ENCODE peak calls at places on chromosome 2, in four cellular contexts. One of them, this sample, is unnamed. For H3K36me3 and H3K4me1, the result is how much of the 10 kb centered on the place peaks cover.

GRCh38 chr2:28956890-28957289 is 24.2 kb upstream of the TOGARAM2 start:
- DNase-seq in psoas muscle: no peak
- DNase-seq in aorta: no peak
- DNase-seq in sigmoid colon: no peak
- DNase-seq in this sample: no peak

GRCh38 chr2:226030369-226031077 is 631.0 kb downstream of the NYAP2 start:
- DNase-seq in psoas muscle: no peak
- DNase-seq in aorta: no peak
- DNase-seq in sigmoid colon: no peak
- DNase-seq in this sample: no peak

GRCh38 chr2:2699117-2699497 is 368.0 kb upstream of the MYT1L start:
- DNase-seq in psoas muscle: no peak
- DNase-seq in aorta: no peak
- DNase-seq in sigmoid colon: no peak
- DNase-seq in this sample: no peak

GRCh38 chr2:84646514-84646913 is 130.2 kb downstream of the DNAH6 start:
- DNase-seq in psoas muscle: no peak
- DNase-seq in aorta: no peak
- DNase-seq in sigmoid colon: no peak
- DNase-seq in this sample: no peak

GRCh38 chr2:18085593-18085992 is 207.1 kb downstream of the KCNS3 start:
- DNase-seq in psoas muscle: no peak
- DNase-seq in aorta: no peak
- DNase-seq in sigmoid colon: no peak
- DNase-seq in this sample: no peak

GRCh38 chr2:181165199-181165868 is 184.9 kb downstream of the UBE2E3 start:
- DNase-seq in psoas muscle: no peak
- DNase-seq in aorta: no peak
- DNase-seq in sigmoid colon: no peak
- DNase-seq in this sample: no peak

GRCh38 chr2:101781326-101781725 is 83.8 kb downstream of the MAP4K4 start:
- DNase-seq in psoas muscle: no peak
- DNase-seq in aorta: no peak
- DNase-seq in sigmoid colon: no peak
- DNase-seq in this sample: no peak

GRCh38 chr2:162041465-162041864 is 32.5 kb downstream of the DPP4 start:
- DNase-seq in psoas muscle: no peak
- DNase-seq in aorta: no peak
- DNase-seq in sigmoid colon: no peak
- DNase-seq in this sample: no peak

GRCh38 chr2:177020524-177021119 is 192.0 kb upstream of the HNRNPA3 start:
- DNase-seq in psoas muscle: no peak
- DNase-seq in aorta: no peak
- DNase-seq in sigmoid colon: no peak
- DNase-seq in this sample: no peak

GRCh38 chr2:6139142-6139541 is 447.0 kb downstream of the SOX11 start:
- DNase-seq in psoas muscle: no peak
- DNase-seq in aorta: no peak
- DNase-seq in sigmoid colon: no peak
- DNase-seq in this sample: no peak

GRCh38 chr2:183607995-183608394 is 483.8 kb downstream of the NUP35 start:
- DNase-seq in psoas muscle: no peak
- DNase-seq in aorta: no peak
- DNase-seq in sigmoid colon: no peak
- DNase-seq in this sample: no peak

GRCh38 chr2:130345611-130346010 is 2.9 kb downstream of the IMP4 start:
- DNase-seq in psoas muscle: no peak
- DNase-seq in aorta: peak
- DNase-seq in sigmoid colon: no peak
- DNase-seq in this sample: no peak

GRCh38 chr2:126890136-126890961 is 8.3 kb upstream of the TEX51 start:
- DNase-seq in psoas muscle: no peak
- DNase-seq in aorta: peak
- DNase-seq in sigmoid colon: no peak
- DNase-seq in this sample: no peak

GRCh38 chr2:20291846-20292408 is 58.7 kb downstream of the PUM2 start:
- DNase-seq in psoas muscle: no peak
- DNase-seq in aorta: no peak
- DNase-seq in sigmoid colon: no peak
- DNase-seq in this sample: no peak

GRCh38 chr2:185006481-185006880 is 408.2 kb downstream of the ZNF804A start:
- DNase-seq in psoas muscle: no peak
- DNase-seq in aorta: no peak
- DNase-seq in sigmoid colon: no peak
- DNase-seq in this sample: no peak

DNA sequence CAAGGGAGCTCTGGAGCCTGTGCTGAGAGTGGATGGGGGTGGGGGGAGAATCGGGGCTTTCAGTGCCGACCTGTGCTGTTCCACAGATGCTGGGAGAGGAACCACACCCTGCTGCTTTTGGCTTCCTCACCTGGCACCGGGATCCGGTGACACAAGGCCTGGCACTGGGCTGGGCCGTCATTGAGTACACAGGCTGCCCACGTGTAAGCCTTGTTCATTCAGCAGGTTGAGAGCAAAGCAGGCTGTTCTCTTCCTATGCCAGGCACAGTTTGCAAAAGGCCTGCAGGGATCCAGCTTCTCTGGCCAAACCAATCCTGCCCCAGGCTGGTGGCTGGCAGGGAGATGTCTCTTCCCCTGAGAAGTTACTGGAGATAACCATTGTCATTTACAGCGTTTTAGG is 17.1 kb downstream of the TRIB2 start:
- DNase-seq in psoas muscle: peak
- DNase-seq in aorta: no peak
- DNase-seq in sigmoid colon: no peak
- DNase-seq in this sample: peak
- H3K36me3 ChIP-seq in psoas muscle: under half
- H3K36me3 ChIP-seq in aorta: under half
- H3K36me3 ChIP-seq in sigmoid colon: under half
- H3K36me3 ChIP-seq in this sample: half or more

GRCh38 chr2:69619725-69620124 is 23.8 kb downstream of the AAK1 start:
- DNase-seq in psoas muscle: no peak
- DNase-seq in aorta: no peak
- DNase-seq in sigmoid colon: no peak
- DNase-seq in this sample: no peak
- H3K4me1 ChIP-seq in psoas muscle: under half
- H3K4me1 ChIP-seq in aorta: under half
- H3K4me1 ChIP-seq in sigmoid colon: under half
- H3K4me1 ChIP-seq in this sample: half or more

DNA sequence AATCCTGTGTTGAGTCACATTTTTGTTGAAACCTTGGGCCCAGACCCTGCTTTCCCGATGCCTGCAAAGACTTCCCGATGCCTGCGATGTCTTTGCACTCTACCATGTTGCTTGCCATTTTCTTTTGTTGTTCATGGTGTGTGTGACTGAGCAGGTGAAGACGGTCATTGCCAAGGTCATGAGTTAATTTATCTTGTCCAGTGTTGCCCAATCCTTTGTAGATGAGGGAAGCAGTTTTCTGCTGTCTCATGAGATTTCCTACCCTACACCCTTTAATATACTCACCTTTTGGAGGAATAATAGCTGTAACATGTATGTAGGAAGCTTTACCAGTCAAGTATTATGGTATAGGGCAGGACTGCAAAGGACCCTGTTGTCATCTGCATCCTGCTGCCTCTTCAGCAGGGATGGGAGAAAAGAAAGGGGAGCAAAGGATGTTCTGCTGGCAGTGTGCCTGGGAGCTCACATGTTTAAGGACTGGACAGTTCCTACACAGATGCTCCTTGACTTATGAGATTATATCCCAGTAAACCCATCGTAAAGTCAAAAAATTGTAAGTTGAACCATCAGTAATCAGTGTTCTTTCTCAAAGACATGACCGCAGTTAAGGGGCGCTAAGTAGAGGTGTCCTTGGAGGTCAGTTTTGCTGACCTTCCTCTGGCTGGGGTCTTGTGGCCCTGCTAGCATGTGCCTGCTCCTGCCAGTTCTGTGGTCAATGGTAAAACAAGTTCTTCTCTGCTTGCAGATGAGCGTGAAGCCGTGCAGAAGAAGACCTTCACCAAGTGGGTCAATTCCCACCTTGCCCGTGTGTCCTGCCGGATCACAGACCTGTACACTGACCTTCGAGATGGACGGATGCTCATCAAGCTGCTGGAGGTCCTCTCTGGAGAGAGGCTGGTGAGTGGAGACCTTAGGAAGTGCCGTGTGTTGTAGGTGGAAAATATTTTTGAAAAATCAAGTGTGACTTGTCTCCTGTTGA is 124.8 kb upstream of the EML6 start:
- DNase-seq in psoas muscle: no peak
- DNase-seq in aorta: no peak
- DNase-seq in sigmoid colon: peak
- DNase-seq in this sample: peak
- H3K36me3 ChIP-seq in psoas muscle: under half
- H3K36me3 ChIP-seq in aorta: under half
- H3K36me3 ChIP-seq in sigmoid colon: under half
- H3K36me3 ChIP-seq in this sample: under half

GRCh38 chr2:23530121-23530908 is 145.3 kb downstream of the KLHL29 start:
- DNase-seq in psoas muscle: no peak
- DNase-seq in aorta: no peak
- DNase-seq in sigmoid colon: no peak
- DNase-seq in this sample: no peak
- H3K4me1 ChIP-seq in psoas muscle: under half
- H3K4me1 ChIP-seq in aorta: under half
- H3K4me1 ChIP-seq in sigmoid colon: under half
- H3K4me1 ChIP-seq in this sample: under half

GRCh38 chr2:121240436-121240835 is 44.6 kb downstream of the TFCP2L1 start:
- DNase-seq in psoas muscle: no peak
- DNase-seq in aorta: no peak
- DNase-seq in sigmoid colon: no peak
- DNase-seq in this sample: no peak
- H3K36me3 ChIP-seq in psoas muscle: under half
- H3K36me3 ChIP-seq in aorta: under half
- H3K36me3 ChIP-seq in sigmoid colon: under half
- H3K36me3 ChIP-seq in this sample: under half

GRCh38 chr2:165874445-165875039 is 79.0 kb downstream of the TTC21B start:
- DNase-seq in psoas muscle: no peak
- DNase-seq in aorta: no peak
- DNase-seq in sigmoid colon: no peak
- DNase-seq in this sample: no peak

GRCh38 chr2:165877565-165878550 is 75.7 kb downstream of the TTC21B start:
- DNase-seq in psoas muscle: no peak
- DNase-seq in aorta: no peak
- DNase-seq in sigmoid colon: no peak
- DNase-seq in this sample: no peak

GRCh38 chr2:165876269-165876668 is 77.3 kb downstream of the TTC21B start:
- DNase-seq in psoas muscle: no peak
- DNase-seq in aorta: no peak
- DNase-seq in sigmoid colon: no peak
- DNase-seq in this sample: no peak

GRCh38 chr2:165872101-165872791 is 78.2 kb upstream of the GALNT3 start:
- DNase-seq in psoas muscle: no peak
- DNase-seq in aorta: no peak
- DNase-seq in sigmoid colon: no peak
- DNase-seq in this sample: no peak

GRCh38 chr2:165876712-165877111 is 76.9 kb downstream of the TTC21B start:
- DNase-seq in psoas muscle: no peak
- DNase-seq in aorta: no peak
- DNase-seq in sigmoid colon: no peak
- DNase-seq in this sample: no peak
- H3K4me1 ChIP-seq in psoas muscle: under half
- H3K4me1 ChIP-seq in aorta: under half
- H3K4me1 ChIP-seq in sigmoid colon: under half
- H3K4me1 ChIP-seq in this sample: under half

GRCh38 chr2:88554189-88554588 is 73.1 kb downstream of the EIF2AK3 start:
- DNase-seq in psoas muscle: no peak
- DNase-seq in aorta: no peak
- DNase-seq in sigmoid colon: no peak
- DNase-seq in this sample: no peak
- H3K36me3 ChIP-seq in psoas muscle: under half
- H3K36me3 ChIP-seq in aorta: under half
- H3K36me3 ChIP-seq in sigmoid colon: under half
- H3K36me3 ChIP-seq in this sample: under half

DNA sequence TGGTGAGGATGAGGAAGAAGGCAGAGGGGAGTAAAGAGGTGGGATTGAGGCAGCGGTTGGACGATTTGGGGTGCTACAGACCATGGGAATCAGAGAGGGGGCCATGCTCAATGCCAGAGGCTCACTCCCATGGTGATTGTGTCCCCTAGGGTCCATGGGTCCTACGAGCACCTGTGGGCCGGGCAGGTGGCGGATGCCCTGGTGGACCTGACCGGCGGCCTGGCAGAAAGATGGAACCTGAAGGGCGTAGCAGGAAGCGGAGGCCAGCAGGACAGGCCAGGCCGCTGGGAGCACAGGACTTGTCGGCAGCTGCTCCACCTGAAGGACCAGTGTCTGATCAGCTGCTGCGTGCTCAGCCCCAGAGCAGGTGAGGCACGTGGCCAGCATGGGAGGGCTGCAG is 5.2 kb downstream of the CAPN10 start:
- DNase-seq in psoas muscle: peak
- DNase-seq in aorta: peak
- DNase-seq in sigmoid colon: peak
- DNase-seq in this sample: no peak
- H3K4me1 ChIP-seq in psoas muscle: under half
- H3K4me1 ChIP-seq in aorta: under half
- H3K4me1 ChIP-seq in sigmoid colon: under half
- H3K4me1 ChIP-seq in this sample: half or more